ENCODE peak calls at places on chromosomes 6 and 20, in seven cellular contexts. Y is amniotic epithelial cell; E is upper lobe of right lung; G is stimulated activated CD4-positive, alpha-beta T cell treated with anti-CD3 and anti-CD28 coated beads, Interleukin-12 subunit alpha, Interleukin-12 subunit beta, amount 100 ng/mL, for 4 hours; Q is AG09309; D is foreskin fibroblast; M is activated CD4-positive, alpha-beta T cell treated with anti-CD3 and anti-CD28 coated beads, Interleukin-2, amount 50 U/mL, for 1 hour. T is an unnamed sample.
A peak's percentile ranks its signal among the peaks of the same experiment; 100 is the strongest.

GRCh38 chr6:139764498-139764986 is 390.1 kb upstream of the CITED2 start:
- DNase-seq in Y (peak; percentile 94), E (no peak), G (no peak), Q (peak; percentile 93), D (peak; percentile 98), M (no peak), T (no peak)

GRCh38 chr20:37955511-37955910 is 52.6 kb downstream of the VSTM2L start:
- DNase-seq in Y (no peak), E (no peak), G (no peak), Q (no peak), D (no peak), M (no peak), T (no peak)

GRCh38 chr20:63115651-63116411 is 100.1 kb downstream of the YTHDF1 start:
- DNase-seq in Y (no peak), E (no peak), G (no peak), Q (no peak), D (no peak), M (no peak), T (no peak)

GRCh38 chr6:36777806-36778205 is 61.4 kb downstream of the CPNE5 start:
- DNase-seq in Y (no peak), E (no peak), G (no peak), Q (no peak), D (no peak), M (no peak), T (no peak)

GRCh38 chr20:56388882-56389281 is 3.1 kb downstream of the AURKA start:
- DNase-seq in Y (no peak), E (no peak), G (no peak), Q (no peak), D (no peak), M (no peak), T (no peak)

GRCh38 chr20:24598346-24598745 is 128.9 kb downstream of the SYNDIG1 start:
- DNase-seq in Y (no peak), E (no peak), G (no peak), Q (no peak), D (no peak), M (no peak), T (no peak)

GRCh38 chr20:15867899-15868298 is 705.3 kb downstream of the KIF16B start:
- DNase-seq in Y (no peak), E (no peak), G (no peak), Q (no peak), D (no peak), M (no peak), T (no peak)

GRCh38 chr6:124669713-124670480 is 292.3 kb upstream of the RNF217 start:
- DNase-seq in Y (no peak), E (no peak), G (no peak), Q (no peak), D (no peak), M (no peak), T (no peak)

GRCh38 chr6:140480852-140481251 is 1106.4 kb upstream of the CITED2 start:
- DNase-seq in Y (peak; percentile 17), E (no peak), G (no peak), Q (peak; percentile 54), D (peak; percentile 76), M (no peak), T (no peak)

GRCh38 chr6:72861059-72861458 is 239.2 kb downstream of the KCNQ5 start:
- DNase-seq in Y (no peak), E (no peak), G (no peak), Q (no peak), D (peak; percentile 16), M (no peak), T (no peak)

GRCh38 chr20:57959018-57959417 is 249.2 kb upstream of the PMEPA1 start:
- DNase-seq in Y (no peak), E (no peak), G (no peak), Q (no peak), D (no peak), M (no peak), T (no peak)

GRCh38 chr6:158843751-158844683 is 24.8 kb upstream of the EZR start:
- DNase-seq in Y (peak; percentile 86), E (no peak), G (no peak), Q (no peak), D (no peak), M (no peak), T (no peak)

GRCh38 chr6:1596088-1596852 is 13.4 kb upstream of the FOXC1 start:
- DNase-seq in Y (peak; percentile 19), E (peak; percentile 79), G (peak; percentile 63), Q (no peak), D (peak; percentile 74), M (peak; percentile 63), T (peak; percentile 51)

T was measured in central memory CD4-positive, alpha-beta T cell.